ENCODE peak calls at places on chromosomes 12 and 14, in ten cellular contexts. One of them, this sample, is unnamed.

GRCh38 chr14:75548544-75548943 is 26.3 kb downstream of the BATF start:
- DNase-seq in colonic mucosa: peak
- DNase-seq in lung: no peak
- DNase-seq in right cardiac atrium: no peak
- DNase-seq in naive thymus-derived CD4-positive, alpha-beta T cell: no peak
- DNase-seq in tibial artery: peak
- DNase-seq in CD8-positive, alpha-beta T cell: no peak
- DNase-seq in neural progenitor cell: no peak
- DNase-seq in CD4-positive, alpha-beta T cell: no peak
- DNase-seq in endodermal cell: no peak
- DNase-seq in this sample: no peak

GRCh38 chr14:95828649-95829265 is 47.9 kb upstream of the TUNAR start:
- DNase-seq in CD8-positive, alpha-beta T cell: no peak
- DNase-seq in lung: no peak
- DNase-seq in right cardiac atrium: no peak
- DNase-seq in neural progenitor cell: no peak
- DNase-seq in CD4-positive, alpha-beta T cell: no peak
- DNase-seq in naive thymus-derived CD4-positive, alpha-beta T cell: no peak
- DNase-seq in colonic mucosa: no peak
- DNase-seq in endodermal cell: no peak
- DNase-seq in tibial artery: no peak
- DNase-seq in this sample: no peak

GRCh38 chr12:12436831-12437345 is 80.0 kb downstream of the BORCS5 start:
- DNase-seq in tibial artery: no peak
- DNase-seq in neural progenitor cell: no peak
- DNase-seq in lung: no peak
- DNase-seq in CD8-positive, alpha-beta T cell: no peak
- DNase-seq in naive thymus-derived CD4-positive, alpha-beta T cell: no peak
- DNase-seq in colonic mucosa: no peak
- DNase-seq in CD4-positive, alpha-beta T cell: no peak
- DNase-seq in right cardiac atrium: no peak
- DNase-seq in endodermal cell: no peak
- DNase-seq in this sample: no peak

GRCh38 chr12:111819191-111820158 is 22.6 kb upstream of the MAPKAPK5 start:
- DNase-seq in CD4-positive, alpha-beta T cell: no peak
- DNase-seq in CD8-positive, alpha-beta T cell: no peak
- DNase-seq in right cardiac atrium: no peak
- DNase-seq in neural progenitor cell: no peak
- DNase-seq in lung: no peak
- DNase-seq in endodermal cell: no peak
- DNase-seq in colonic mucosa: peak
- DNase-seq in naive thymus-derived CD4-positive, alpha-beta T cell: no peak
- DNase-seq in tibial artery: no peak
- DNase-seq in this sample: no peak

GRCh38 chr12:117587646-117588287 is 226.3 kb upstream of the NOS1 start:
- DNase-seq in CD8-positive, alpha-beta T cell: no peak
- DNase-seq in neural progenitor cell: peak
- DNase-seq in tibial artery: peak
- DNase-seq in right cardiac atrium: peak
- DNase-seq in naive thymus-derived CD4-positive, alpha-beta T cell: no peak
- DNase-seq in colonic mucosa: peak
- DNase-seq in lung: peak
- DNase-seq in CD4-positive, alpha-beta T cell: peak
- DNase-seq in endodermal cell: peak
- DNase-seq in this sample: peak

GRCh38 chr14:104870368-104871144 is 5.5 kb downstream of the CEP170B start:
- DNase-seq in lung: no peak
- DNase-seq in endodermal cell: peak
- DNase-seq in CD8-positive, alpha-beta T cell: peak
- DNase-seq in right cardiac atrium: peak
- DNase-seq in tibial artery: no peak
- DNase-seq in colonic mucosa: no peak
- DNase-seq in CD4-positive, alpha-beta T cell: peak
- DNase-seq in naive thymus-derived CD4-positive, alpha-beta T cell: peak
- DNase-seq in neural progenitor cell: peak
- DNase-seq in this sample: no peak

GRCh38 chr12:14902465-14902864 is 16.8 kb upstream of the MGP start:
- DNase-seq in right cardiac atrium: no peak
- DNase-seq in tibial artery: no peak
- DNase-seq in colonic mucosa: no peak
- DNase-seq in CD8-positive, alpha-beta T cell: no peak
- DNase-seq in naive thymus-derived CD4-positive, alpha-beta T cell: no peak
- DNase-seq in endodermal cell: no peak
- DNase-seq in neural progenitor cell: no peak
- DNase-seq in CD4-positive, alpha-beta T cell: no peak
- DNase-seq in lung: no peak
- DNase-seq in this sample: no peak

GRCh38 chr14:101508196-101508947 is 52.9 kb upstream of the DIO3 start:
- DNase-seq in neural progenitor cell: no peak
- DNase-seq in CD8-positive, alpha-beta T cell: no peak
- DNase-seq in lung: no peak
- DNase-seq in tibial artery: peak
- DNase-seq in endodermal cell: peak
- DNase-seq in CD4-positive, alpha-beta T cell: no peak
- DNase-seq in colonic mucosa: no peak
- DNase-seq in naive thymus-derived CD4-positive, alpha-beta T cell: no peak
- DNase-seq in right cardiac atrium: peak
- DNase-seq in this sample: no peak

DNA sequence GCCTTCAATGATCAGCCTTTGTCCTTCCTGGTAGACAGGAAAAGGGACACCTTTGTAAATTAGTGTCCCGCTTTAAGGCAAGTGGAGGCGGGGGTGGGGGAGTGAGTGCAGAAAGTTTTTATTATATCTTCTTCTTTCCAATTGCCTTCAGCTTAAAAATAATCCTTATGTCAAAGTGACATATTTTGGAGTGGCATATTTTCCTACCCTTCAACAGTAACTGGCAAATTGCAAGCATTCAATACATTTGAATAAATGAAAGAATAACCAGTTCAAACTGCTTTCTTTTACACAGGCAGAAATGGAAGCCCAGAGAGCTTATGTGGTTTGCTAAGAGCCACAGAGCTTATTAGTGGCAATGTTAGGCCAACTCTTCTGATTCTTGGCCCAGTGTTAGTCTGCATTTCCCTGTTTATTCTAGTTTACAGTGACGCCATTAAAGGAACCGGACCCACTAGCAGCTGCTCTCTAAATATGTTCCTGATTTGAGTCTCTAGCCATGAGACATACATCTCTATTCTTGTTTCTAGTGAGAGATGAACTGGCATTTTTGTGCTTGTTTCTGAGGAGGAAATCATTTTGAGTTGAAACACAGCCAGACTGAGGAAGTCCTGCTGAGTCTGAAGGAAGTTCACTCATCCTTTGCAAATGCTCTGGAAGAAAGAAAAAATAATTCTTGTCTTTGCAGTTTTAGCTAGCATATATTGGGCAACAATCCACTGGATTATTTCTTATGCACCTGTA is 468.7 kb downstream of the NOVA1 start:
- DNase-seq in endodermal cell: no peak
- DNase-seq in CD8-positive, alpha-beta T cell: no peak
- DNase-seq in lung: no peak
- DNase-seq in colonic mucosa: no peak
- DNase-seq in tibial artery: no peak
- DNase-seq in neural progenitor cell: no peak
- DNase-seq in CD4-positive, alpha-beta T cell: no peak
- DNase-seq in right cardiac atrium: no peak
- DNase-seq in naive thymus-derived CD4-positive, alpha-beta T cell: no peak
- DNase-seq in this sample: no peak
- H3K27ac ChIP-seq in endodermal cell: no peak
- H3K27ac ChIP-seq in CD8-positive, alpha-beta T cell: no peak
- H3K27ac ChIP-seq in lung: no peak
- H3K27ac ChIP-seq in colonic mucosa: no peak
- H3K27ac ChIP-seq in tibial artery: no peak
- H3K27ac ChIP-seq in neural progenitor cell: no peak
- H3K27ac ChIP-seq in CD4-positive, alpha-beta T cell: no peak
- H3K27ac ChIP-seq in right cardiac atrium: no peak
- H3K27ac ChIP-seq in naive thymus-derived CD4-positive, alpha-beta T cell: no peak
- H3K27ac ChIP-seq in this sample: no peak

GRCh38 chr12:22256634-22257033 is 77.9 kb downstream of the ST8SIA1 start:
- DNase-seq in CD4-positive, alpha-beta T cell: no peak
- DNase-seq in naive thymus-derived CD4-positive, alpha-beta T cell: no peak
- DNase-seq in colonic mucosa: no peak
- DNase-seq in tibial artery: no peak
- DNase-seq in lung: no peak
- DNase-seq in right cardiac atrium: no peak
- DNase-seq in CD8-positive, alpha-beta T cell: no peak
- DNase-seq in neural progenitor cell: no peak
- DNase-seq in endodermal cell: no peak
- DNase-seq in this sample: no peak

GRCh38 chr12:22255097-22255496 is 79.4 kb downstream of the ST8SIA1 start:
- DNase-seq in right cardiac atrium: peak
- DNase-seq in neural progenitor cell: peak
- DNase-seq in CD8-positive, alpha-beta T cell: no peak
- DNase-seq in lung: no peak
- DNase-seq in colonic mucosa: no peak
- DNase-seq in endodermal cell: peak
- DNase-seq in CD4-positive, alpha-beta T cell: no peak
- DNase-seq in tibial artery: no peak
- DNase-seq in naive thymus-derived CD4-positive, alpha-beta T cell: no peak
- DNase-seq in this sample: no peak

GRCh38 chr12:22257100-22257499 is 77.4 kb downstream of the ST8SIA1 start:
- DNase-seq in right cardiac atrium: no peak
- DNase-seq in endodermal cell: no peak
- DNase-seq in lung: no peak
- DNase-seq in CD8-positive, alpha-beta T cell: no peak
- DNase-seq in naive thymus-derived CD4-positive, alpha-beta T cell: no peak
- DNase-seq in tibial artery: no peak
- DNase-seq in CD4-positive, alpha-beta T cell: no peak
- DNase-seq in neural progenitor cell: no peak
- DNase-seq in colonic mucosa: no peak
- DNase-seq in this sample: no peak

GRCh38 chr12:22254450-22254849 is 80.1 kb downstream of the ST8SIA1 start:
- DNase-seq in CD4-positive, alpha-beta T cell: no peak
- DNase-seq in naive thymus-derived CD4-positive, alpha-beta T cell: no peak
- DNase-seq in colonic mucosa: no peak
- DNase-seq in CD8-positive, alpha-beta T cell: no peak
- DNase-seq in right cardiac atrium: peak
- DNase-seq in endodermal cell: no peak
- DNase-seq in lung: no peak
- DNase-seq in tibial artery: no peak
- DNase-seq in neural progenitor cell: no peak
- DNase-seq in this sample: no peak

DNA sequence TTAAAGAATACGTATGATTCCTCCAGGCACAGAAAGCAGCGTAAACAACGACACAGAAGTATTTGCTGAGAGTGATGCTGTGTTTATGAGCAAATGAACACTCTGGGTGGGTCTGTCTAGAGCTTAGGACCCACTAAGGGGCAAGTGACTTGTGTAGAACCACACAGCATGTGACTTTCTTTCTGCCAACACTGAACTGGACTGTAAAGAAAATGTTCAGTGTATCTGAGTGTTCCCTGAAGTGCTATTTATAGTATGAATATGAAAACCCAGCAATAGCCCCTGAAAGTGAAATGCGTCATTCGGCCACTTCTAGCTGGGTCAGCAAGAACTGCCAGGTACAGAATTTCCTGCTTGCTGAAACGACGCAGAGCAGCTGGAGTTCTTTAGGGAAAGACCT is 78.4 kb downstream of the ST8SIA1 start:
- DNase-seq in colonic mucosa: no peak
- DNase-seq in naive thymus-derived CD4-positive, alpha-beta T cell: no peak
- DNase-seq in lung: no peak
- DNase-seq in endodermal cell: no peak
- DNase-seq in neural progenitor cell: no peak
- DNase-seq in right cardiac atrium: peak
- DNase-seq in tibial artery: no peak
- DNase-seq in CD4-positive, alpha-beta T cell: no peak
- DNase-seq in CD8-positive, alpha-beta T cell: no peak
- DNase-seq in this sample: no peak
- H3K27ac ChIP-seq in colonic mucosa: no peak
- H3K27ac ChIP-seq in naive thymus-derived CD4-positive, alpha-beta T cell: no peak
- H3K27ac ChIP-seq in lung: no peak
- H3K27ac ChIP-seq in endodermal cell: peak
- H3K27ac ChIP-seq in neural progenitor cell: no peak
- H3K27ac ChIP-seq in right cardiac atrium: peak
- H3K27ac ChIP-seq in tibial artery: no peak
- H3K27ac ChIP-seq in CD4-positive, alpha-beta T cell: no peak
- H3K27ac ChIP-seq in CD8-positive, alpha-beta T cell: no peak
- H3K27ac ChIP-seq in this sample: peak

DNA sequence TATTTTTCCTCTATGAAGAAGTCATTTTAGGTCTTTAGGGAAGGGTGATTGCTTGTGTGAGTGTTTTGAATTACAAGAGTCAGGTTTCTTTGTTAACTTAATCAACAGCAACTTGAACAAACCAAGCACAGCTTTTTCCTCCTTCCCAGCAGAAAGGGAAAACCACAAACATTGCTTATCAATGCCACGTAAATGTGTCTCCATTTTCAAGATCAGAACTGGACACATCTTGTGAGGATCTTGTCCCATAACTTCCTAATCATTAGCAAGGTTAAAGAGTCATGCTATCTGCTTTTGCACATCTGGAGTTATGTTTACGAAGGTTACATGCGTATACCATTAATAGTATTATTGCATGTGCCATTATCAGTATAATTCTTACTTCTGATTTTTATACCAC is 248.0 kb upstream of the FLRT2 start:
- DNase-seq in endodermal cell: no peak
- DNase-seq in colonic mucosa: no peak
- DNase-seq in CD4-positive, alpha-beta T cell: no peak
- DNase-seq in tibial artery: no peak
- DNase-seq in right cardiac atrium: no peak
- DNase-seq in lung: no peak
- DNase-seq in CD8-positive, alpha-beta T cell: no peak
- DNase-seq in neural progenitor cell: no peak
- DNase-seq in naive thymus-derived CD4-positive, alpha-beta T cell: no peak
- DNase-seq in this sample: no peak
- H3K27ac ChIP-seq in endodermal cell: no peak
- H3K27ac ChIP-seq in colonic mucosa: no peak
- H3K27ac ChIP-seq in CD4-positive, alpha-beta T cell: no peak
- H3K27ac ChIP-seq in tibial artery: no peak
- H3K27ac ChIP-seq in right cardiac atrium: no peak
- H3K27ac ChIP-seq in lung: no peak
- H3K27ac ChIP-seq in CD8-positive, alpha-beta T cell: no peak
- H3K27ac ChIP-seq in neural progenitor cell: no peak
- H3K27ac ChIP-seq in naive thymus-derived CD4-positive, alpha-beta T cell: no peak
- H3K27ac ChIP-seq in this sample: no peak

DNA sequence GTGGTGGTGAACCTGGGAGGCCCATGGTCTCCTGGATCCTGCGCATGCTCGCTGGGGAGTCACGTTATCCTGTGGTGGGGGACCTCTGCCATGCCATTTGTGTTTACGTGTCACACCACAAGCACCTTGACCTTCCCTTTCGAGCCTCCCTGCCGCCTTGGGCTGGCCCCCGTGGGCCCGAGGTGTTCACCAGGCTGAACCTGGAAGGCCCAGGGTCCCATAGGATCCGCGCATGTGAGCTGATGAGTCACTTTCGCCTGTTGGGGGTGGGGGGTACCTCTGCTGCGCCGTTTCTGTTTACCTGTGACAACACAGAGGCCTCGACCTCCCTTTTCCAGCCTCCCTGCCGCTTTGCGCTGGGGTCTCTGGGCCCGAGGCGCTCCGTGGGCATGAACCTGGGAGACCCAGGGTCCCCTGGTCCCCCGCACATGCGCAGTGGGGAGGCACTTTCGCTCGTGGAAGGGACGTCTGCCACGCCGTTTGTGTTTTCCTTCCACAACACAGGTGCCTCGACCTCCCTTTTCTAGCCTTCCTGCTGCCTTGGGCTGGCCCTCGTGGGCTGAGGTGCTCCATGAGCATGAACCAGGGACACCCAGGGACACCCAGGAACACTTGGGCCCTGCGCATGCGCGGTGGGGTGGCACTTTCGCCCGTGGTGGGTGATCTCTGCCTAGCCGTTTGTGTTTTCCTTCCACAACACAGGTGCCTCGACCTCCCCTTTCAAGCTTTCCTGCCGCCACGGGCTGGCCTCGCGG is 334.1 kb downstream of the ALG10 start:
- DNase-seq in neural progenitor cell: no peak
- DNase-seq in naive thymus-derived CD4-positive, alpha-beta T cell: no peak
- DNase-seq in CD8-positive, alpha-beta T cell: no peak
- DNase-seq in lung: no peak
- DNase-seq in tibial artery: no peak
- DNase-seq in right cardiac atrium: no peak
- DNase-seq in colonic mucosa: no peak
- DNase-seq in endodermal cell: no peak
- DNase-seq in CD4-positive, alpha-beta T cell: no peak
- DNase-seq in this sample: no peak
- H3K27ac ChIP-seq in neural progenitor cell: no peak
- H3K27ac ChIP-seq in naive thymus-derived CD4-positive, alpha-beta T cell: no peak
- H3K27ac ChIP-seq in CD8-positive, alpha-beta T cell: no peak
- H3K27ac ChIP-seq in lung: no peak
- H3K27ac ChIP-seq in tibial artery: no peak
- H3K27ac ChIP-seq in right cardiac atrium: no peak
- H3K27ac ChIP-seq in colonic mucosa: no peak
- H3K27ac ChIP-seq in endodermal cell: no peak
- H3K27ac ChIP-seq in CD4-positive, alpha-beta T cell: no peak
- H3K27ac ChIP-seq in this sample: no peak